ENCODE peak calls at places on chromosomes 12 and 14, in seven cellular contexts. W is breast epithelium; V is aorta; E is esophagus muscularis mucosa; J is activated T-cell treated with anti-CD3 and anti-CD28 coated beads, Interleukin-2, amount 50 U/mL, for 72 hours; S is HCEC 1CT; A is glutamatergic neuron. M is an unnamed sample.

GRCh38 chr12:72330291-72330690 is 58.1 kb downstream of the TRHDE start:
- DNase-seq in W (no peak), V (no peak), E (no peak), J (no peak), S (no peak), A (peak), M (no peak)

GRCh38 chr12:109988903-109989302 is 7.3 kb downstream of the GIT2 start:
- DNase-seq in W (no peak), V (no peak), E (no peak), J (no peak), S (no peak), A (no peak), M (no peak)

GRCh38 chr14:99239661-99240092 is 32.3 kb downstream of the BCL11B start:
- DNase-seq in W (no peak), V (no peak), E (no peak), J (no peak), S (no peak), A (no peak), M (no peak)

GRCh38 chr14:92581966-92582566 is 68.5 kb downstream of the RIN3 start:
- DNase-seq in W (no peak), V (no peak), E (no peak), J (no peak), S (no peak), A (no peak), M (no peak)

GRCh38 chr14:23538785-23539184 is 12.8 kb downstream of the ZFHX2 start:
- DNase-seq in W (no peak), V (no peak), E (no peak), J (no peak), S (peak), A (peak), M (peak)

GRCh38 chr12:40801082-40801481 is 108.8 kb downstream of the CNTN1 start:
- DNase-seq in W (no peak), V (no peak), E (no peak), J (no peak), S (no peak), A (no peak), M (no peak)

GRCh38 chr12:24778486-24779304 is 170.2 kb downstream of the BCAT1 start:
- DNase-seq in W (no peak), V (no peak), E (no peak), J (no peak), S (peak), A (no peak), M (peak)

GRCh38 chr12:23751641-23752040 is 197.8 kb downstream of the SOX5 start:
- DNase-seq in W (no peak), V (no peak), E (no peak), J (no peak), S (no peak), A (no peak), M (no peak)

GRCh38 chr12:53220857-53221202 is 11.2 kb downstream of the RARG start:
- DNase-seq in W (peak), V (peak), E (peak), J (peak), S (peak), A (peak), M (peak)

GRCh38 chr14:96098309-96098998 is 59.3 kb downstream of the C14orf132 start:
- DNase-seq in W (no peak), V (peak), E (no peak), J (peak), S (peak), A (peak), M (peak)

GRCh38 chr14:105412768-105413541 is 6.7 kb upstream of the MTA1 start:
- DNase-seq in W (no peak), V (no peak), E (no peak), J (no peak), S (no peak), A (no peak), M (no peak)

GRCh38 chr12:104733717-104734175 is 224.3 kb downstream of the SLC41A2 start:
- DNase-seq in W (no peak), V (peak), E (no peak), J (peak), S (no peak), A (no peak), M (peak)

GRCh38 chr12:117069926-117070900 is 29.0 kb downstream of the TESC start:
- DNase-seq in W (no peak), V (peak), E (no peak), J (no peak), S (no peak), A (peak), M (no peak)

GRCh38 chr12:81229718-81230117 is 151.8 kb downstream of the ACSS3 start:
- DNase-seq in W (no peak), V (no peak), E (no peak), J (no peak), S (no peak), A (no peak), M (no peak)

GRCh38 chr14:68293404-68293803 is 473.8 kb downstream of the RAD51B start:
- DNase-seq in W (no peak), V (no peak), E (no peak), J (no peak), S (no peak), A (no peak), M (no peak)

GRCh38 chr14:82075566-82075965 is 541.9 kb upstream of the SEL1L start:
- DNase-seq in W (no peak), V (peak), E (no peak), J (no peak), S (no peak), A (no peak), M (peak)

GRCh38 chr12:122141911-122142725 is 31.9 kb downstream of the IL31 start:
- DNase-seq in W (no peak), V (no peak), E (no peak), J (no peak), S (no peak), A (no peak), M (no peak)

GRCh38 chr14:29643415-29644206 is 284.0 kb downstream of the PRKD1 start:
- DNase-seq in W (no peak), V (no peak), E (no peak), J (no peak), S (peak), A (no peak), M (peak)

GRCh38 chr14:51828017-51828797 is 32.2 kb upstream of the GNG2 start:
- DNase-seq in W (no peak), V (no peak), E (peak), J (peak), S (peak), A (peak), M (peak)

GRCh38 chr14:37230551-37231194 is 32.9 kb downstream of the MIPOL1 start:
- DNase-seq in W (no peak), V (no peak), E (no peak), J (peak), S (peak), A (no peak), M (peak)

GRCh38 chr14:36553650-36554260 is 28.7 kb downstream of the NKX2-8 start:
- DNase-seq in W (no peak), V (no peak), E (no peak), J (peak), S (peak), A (no peak), M (peak)

GRCh38 chr12:75878382-75878720 is 153.2 kb downstream of the PHLDA1 start:
- DNase-seq in W (no peak), V (no peak), E (no peak), J (no peak), S (peak), A (no peak), M (peak)

GRCh38 chr12:106301241-106301610 is 1.3 kb upstream of the TCP11L2 start:
- DNase-seq in W (no peak), V (no peak), E (no peak), J (no peak), S (no peak), A (no peak), M (no peak)

GRCh38 chr12:125645724-125646123 is 580.5 kb downstream of the AACS start:
- DNase-seq in W (no peak), V (no peak), E (no peak), J (no peak), S (no peak), A (no peak), M (no peak)

M was measured in amniotic epithelial cell.